ENCODE peak calls at places on chromosomes 4 and X, in six cellular contexts. One of them, this sample, is unnamed.

GRCh38 chr4:56909083-56909981 is 1.6 kb downstream of the REST start:
- DNase-seq in H9: peak; percentile 46
- DNase-seq in neuronal stem cell: peak; percentile 58
- DNase-seq in H1: peak; percentile 66
- DNase-seq in IMR-90: peak; percentile 52
- DNase-seq in mesenchymal stem cell: peak; percentile 70
- DNase-seq in this sample: peak; percentile 52

GRCh38 chr4:117203231-117203630 is 117.9 kb upstream of the TRAM1L1 start:
- DNase-seq in IMR-90: no peak
- DNase-seq in mesenchymal stem cell: no peak
- DNase-seq in H1: no peak
- DNase-seq in H9: no peak
- DNase-seq in neuronal stem cell: no peak
- DNase-seq in this sample: no peak

GRCh38 chr4:156503119-156503518 is 468.5 kb downstream of the PDGFC start:
- DNase-seq in mesenchymal stem cell: no peak
- DNase-seq in H1: no peak
- DNase-seq in H9: no peak
- DNase-seq in IMR-90: no peak
- DNase-seq in neuronal stem cell: no peak
- DNase-seq in this sample: no peak

GRCh38 chrX:13659057-13659456 is 6.1 kb downstream of the TCEANC start:
- DNase-seq in mesenchymal stem cell: peak; percentile 64
- DNase-seq in neuronal stem cell: no peak
- DNase-seq in H9: no peak
- DNase-seq in IMR-90: peak; percentile 76
- DNase-seq in H1: no peak
- DNase-seq in this sample: peak; percentile 77

GRCh38 chr4:22515145-22515887 is 550 bp downstream of the ADGRA3 start:
- DNase-seq in H1: peak; percentile 76
- DNase-seq in IMR-90: peak; percentile 64
- DNase-seq in H9: peak; percentile 71
- DNase-seq in mesenchymal stem cell: peak; percentile 79
- DNase-seq in neuronal stem cell: peak; percentile 60
- DNase-seq in this sample: peak; percentile 69

GRCh38 chr4:116585240-116585639 is 500.1 kb downstream of the TRAM1L1 start:
- DNase-seq in H9: no peak
- DNase-seq in IMR-90: no peak
- DNase-seq in mesenchymal stem cell: no peak
- DNase-seq in H1: no peak
- DNase-seq in neuronal stem cell: no peak
- DNase-seq in this sample: no peak

GRCh38 chr4:45569619-45570018 is 554.2 kb downstream of the GABRG1 start:
- DNase-seq in neuronal stem cell: no peak
- DNase-seq in mesenchymal stem cell: no peak
- DNase-seq in H1: no peak
- DNase-seq in H9: no peak
- DNase-seq in IMR-90: no peak
- DNase-seq in this sample: no peak

GRCh38 chrX:78103656-78104446 is at the start of gene PGK1:
- DNase-seq in mesenchymal stem cell: peak; percentile 97
- DNase-seq in H9: peak; percentile 96
- DNase-seq in neuronal stem cell: peak; percentile 87
- DNase-seq in IMR-90: peak; percentile 97
- DNase-seq in H1: peak; percentile 79
- DNase-seq in this sample: peak; percentile 91

GRCh38 chrX:48492293-48492910 is 16.4 kb upstream of the PORCN start:
- DNase-seq in IMR-90: peak; percentile 35
- DNase-seq in neuronal stem cell: no peak
- DNase-seq in H1: no peak
- DNase-seq in mesenchymal stem cell: peak; percentile 66
- DNase-seq in H9: no peak
- DNase-seq in this sample: no peak

GRCh38 chr4:84497835-84498202 is 1.3 kb downstream of the NKX6-1 start:
- DNase-seq in H1: peak; percentile 76
- DNase-seq in neuronal stem cell: no peak
- DNase-seq in IMR-90: no peak
- DNase-seq in H9: peak; percentile 51
- DNase-seq in mesenchymal stem cell: no peak
- DNase-seq in this sample: no peak

GRCh38 chrX:149718757-149719156 is 6.9 kb downstream of the MAGEA11 start:
- DNase-seq in mesenchymal stem cell: no peak
- DNase-seq in H1: no peak
- DNase-seq in H9: no peak
- DNase-seq in neuronal stem cell: no peak
- DNase-seq in IMR-90: no peak
- DNase-seq in this sample: no peak

GRCh38 chrX:30893206-30893605 is 4.2 kb upstream of the TAB3 start:
- DNase-seq in H9: no peak
- DNase-seq in IMR-90: no peak
- DNase-seq in neuronal stem cell: no peak
- DNase-seq in mesenchymal stem cell: no peak
- DNase-seq in H1: no peak
- DNase-seq in this sample: no peak

GRCh38 chr4:3210467-3210866 is 38.5 kb upstream of the MSANTD1 start:
- DNase-seq in IMR-90: no peak
- DNase-seq in mesenchymal stem cell: no peak
- DNase-seq in H1: no peak
- DNase-seq in H9: no peak
- DNase-seq in neuronal stem cell: no peak
- DNase-seq in this sample: no peak

GRCh38 chr4:128524311-128524710 is 236.7 kb upstream of the PGRMC2 start:
- DNase-seq in H9: no peak
- DNase-seq in H1: no peak
- DNase-seq in mesenchymal stem cell: peak; percentile 50
- DNase-seq in IMR-90: peak; percentile 65
- DNase-seq in neuronal stem cell: no peak
- DNase-seq in this sample: peak; percentile 72

GRCh38 chr4:5365071-5366008 is 314.1 kb downstream of the STK32B start:
- DNase-seq in IMR-90: peak; percentile 97
- DNase-seq in H1: no peak
- DNase-seq in H9: peak; percentile 44
- DNase-seq in mesenchymal stem cell: peak; percentile 96
- DNase-seq in neuronal stem cell: peak; percentile 6
- DNase-seq in this sample: peak; percentile 68

GRCh38 chr4:3257125-3257690 is 8.2 kb downstream of the MSANTD1 start:
- DNase-seq in mesenchymal stem cell: no peak
- DNase-seq in H1: peak; percentile 39
- DNase-seq in H9: no peak
- DNase-seq in IMR-90: no peak
- DNase-seq in neuronal stem cell: no peak
- DNase-seq in this sample: no peak

GRCh38 chrX:15373986-15374385 is 10.2 kb downstream of the VEGFD start:
- DNase-seq in neuronal stem cell: no peak
- DNase-seq in IMR-90: peak; percentile 38
- DNase-seq in H9: no peak
- DNase-seq in mesenchymal stem cell: no peak
- DNase-seq in H1: no peak
- DNase-seq in this sample: no peak

GRCh38 chr4:168631241-168632151 is 134.6 kb downstream of the PALLD start:
- DNase-seq in H9: peak; percentile 73
- DNase-seq in H1: peak; percentile 83
- DNase-seq in mesenchymal stem cell: peak; percentile 80
- DNase-seq in neuronal stem cell: peak; percentile 83
- DNase-seq in IMR-90: peak; percentile 55
- DNase-seq in this sample: peak; percentile 79

GRCh38 chr4:53537606-53538005 is 53.7 kb downstream of the LNX1 start:
- DNase-seq in neuronal stem cell: no peak
- DNase-seq in H1: no peak
- DNase-seq in IMR-90: no peak
- DNase-seq in H9: no peak
- DNase-seq in mesenchymal stem cell: no peak
- DNase-seq in this sample: no peak
- H4K91ac ChIP-seq in neuronal stem cell: no peak overlapping the region
- H4K91ac ChIP-seq in H1: no peak overlapping the region
- H4K91ac ChIP-seq in IMR-90: peak overlapping the region; percentile 39
- H4K91ac ChIP-seq in H9: no peak overlapping the region
- H4K91ac ChIP-seq in mesenchymal stem cell: no peak overlapping the region
- H4K91ac ChIP-seq in this sample: no peak overlapping the region

GRCh38 chr4:132493476-132493875 is 655.6 kb upstream of the PCDH10 start:
- DNase-seq in IMR-90: no peak
- DNase-seq in H9: no peak
- DNase-seq in mesenchymal stem cell: no peak
- DNase-seq in neuronal stem cell: no peak
- DNase-seq in H1: no peak
- DNase-seq in this sample: no peak

GRCh38 chr4:132488555-132488954 is 660.5 kb upstream of the PCDH10 start:
- DNase-seq in neuronal stem cell: no peak
- DNase-seq in H1: no peak
- DNase-seq in H9: no peak
- DNase-seq in mesenchymal stem cell: no peak
- DNase-seq in IMR-90: no peak
- DNase-seq in this sample: no peak
- H2AK5ac ChIP-seq in neuronal stem cell: no peak overlapping the region
- H2AK5ac ChIP-seq in H1: no peak overlapping the region
- H2AK5ac ChIP-seq in H9: no peak overlapping the region
- H2AK5ac ChIP-seq in mesenchymal stem cell: no peak overlapping the region
- H2AK5ac ChIP-seq in IMR-90: no peak overlapping the region
- H2AK5ac ChIP-seq in this sample: no peak overlapping the region

GRCh38 chr4:54281060-54281781 is 52.1 kb downstream of the PDGFRA start:
- DNase-seq in neuronal stem cell: no peak
- DNase-seq in IMR-90: peak; percentile 93
- DNase-seq in H1: no peak
- DNase-seq in H9: no peak
- DNase-seq in mesenchymal stem cell: peak; percentile 82
- DNase-seq in this sample: no peak
- H2AFZ ChIP-seq in neuronal stem cell: no peak overlapping the region
- H2AFZ ChIP-seq in IMR-90: peak overlapping the region; percentile 67
- H2AFZ ChIP-seq in H1: no peak overlapping the region
- H2AFZ ChIP-seq in H9: no peak overlapping the region
- H2AFZ ChIP-seq in mesenchymal stem cell: no peak overlapping the region
- H2AFZ ChIP-seq in this sample: no peak overlapping the region

DNA sequence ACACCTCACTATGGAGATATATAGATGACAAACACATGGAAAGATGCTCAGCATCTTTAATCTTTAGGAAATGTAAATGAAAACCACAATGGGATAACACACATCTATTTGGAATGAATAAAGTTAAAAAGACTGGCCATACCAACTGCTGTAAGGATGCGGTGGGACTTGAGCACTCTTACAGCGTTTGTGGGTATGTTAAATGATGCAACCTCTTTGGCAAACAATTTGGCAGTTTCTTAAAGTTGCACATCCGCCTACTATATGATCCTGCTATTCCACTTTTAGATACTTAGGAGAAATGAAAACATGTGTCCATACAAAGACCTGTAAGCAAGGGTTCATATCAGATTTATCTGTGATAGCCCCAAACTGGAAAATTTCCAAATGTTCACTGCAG is 50.7 kb downstream of the MRPL1 start:
- DNase-seq in H9: no peak
- DNase-seq in mesenchymal stem cell: no peak
- DNase-seq in H1: no peak
- DNase-seq in IMR-90: peak; percentile 76
- DNase-seq in neuronal stem cell: no peak
- DNase-seq in this sample: no peak
- H4K91ac ChIP-seq in H9: no peak overlapping the region
- H4K91ac ChIP-seq in mesenchymal stem cell: no peak overlapping the region
- H4K91ac ChIP-seq in H1: no peak overlapping the region
- H4K91ac ChIP-seq in IMR-90: no peak overlapping the region
- H4K91ac ChIP-seq in neuronal stem cell: no peak overlapping the region
- H4K91ac ChIP-seq in this sample: no peak overlapping the region

GRCh38 chr4:709348-709747 is 3.7 kb downstream of the PCGF3 start:
- DNase-seq in neuronal stem cell: no peak
- DNase-seq in H1: no peak
- DNase-seq in mesenchymal stem cell: no peak
- DNase-seq in H9: no peak
- DNase-seq in IMR-90: no peak
- DNase-seq in this sample: no peak
- H2AK5ac ChIP-seq in neuronal stem cell: no peak overlapping the region
- H2AK5ac ChIP-seq in H1: no peak overlapping the region
- H2AK5ac ChIP-seq in mesenchymal stem cell: no peak overlapping the region
- H2AK5ac ChIP-seq in H9: no peak overlapping the region
- H2AK5ac ChIP-seq in IMR-90: no peak overlapping the region
- H2AK5ac ChIP-seq in this sample: no peak overlapping the region

DNA sequence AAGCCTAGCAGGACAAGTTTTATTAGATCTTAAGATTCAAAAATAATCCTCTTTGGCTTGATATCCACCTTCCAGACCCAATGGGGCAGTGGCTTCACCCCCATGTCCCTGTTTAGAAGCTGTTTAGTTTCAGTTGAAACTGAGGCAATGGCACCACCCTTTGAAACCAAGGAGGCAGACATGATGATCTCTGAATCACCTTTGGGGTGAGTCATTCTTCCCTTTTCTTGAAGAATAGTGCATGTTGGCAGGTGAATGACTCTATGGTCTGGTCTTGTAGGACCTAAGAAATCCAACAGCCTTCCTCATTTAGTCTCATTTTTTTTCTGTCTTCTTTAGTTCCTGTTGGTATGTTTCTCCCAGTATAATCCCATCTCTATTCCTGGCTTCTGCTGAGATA is 29.5 kb upstream of the BMP15 start:
- DNase-seq in H9: no peak
- DNase-seq in IMR-90: no peak
- DNase-seq in neuronal stem cell: no peak
- DNase-seq in H1: no peak
- DNase-seq in mesenchymal stem cell: no peak
- DNase-seq in this sample: no peak
- H2AFZ ChIP-seq in H9: no peak overlapping the region
- H2AFZ ChIP-seq in IMR-90: no peak overlapping the region
- H2AFZ ChIP-seq in neuronal stem cell: no peak overlapping the region
- H2AFZ ChIP-seq in H1: no peak overlapping the region
- H2AFZ ChIP-seq in mesenchymal stem cell: no peak overlapping the region
- H2AFZ ChIP-seq in this sample: no peak overlapping the region

GRCh38 chr4:4267981-4268380 is 20.0 kb upstream of the TMEM128 start:
- DNase-seq in IMR-90: no peak
- DNase-seq in neuronal stem cell: no peak
- DNase-seq in H9: no peak
- DNase-seq in H1: no peak
- DNase-seq in mesenchymal stem cell: peak; percentile 24
- DNase-seq in this sample: no peak
- H4K91ac ChIP-seq in IMR-90: no peak overlapping the region
- H4K91ac ChIP-seq in neuronal stem cell: no peak overlapping the region
- H4K91ac ChIP-seq in H9: no peak overlapping the region
- H4K91ac ChIP-seq in H1: no peak overlapping the region
- H4K91ac ChIP-seq in mesenchymal stem cell: no peak overlapping the region
- H4K91ac ChIP-seq in this sample: no peak overlapping the region

DNA sequence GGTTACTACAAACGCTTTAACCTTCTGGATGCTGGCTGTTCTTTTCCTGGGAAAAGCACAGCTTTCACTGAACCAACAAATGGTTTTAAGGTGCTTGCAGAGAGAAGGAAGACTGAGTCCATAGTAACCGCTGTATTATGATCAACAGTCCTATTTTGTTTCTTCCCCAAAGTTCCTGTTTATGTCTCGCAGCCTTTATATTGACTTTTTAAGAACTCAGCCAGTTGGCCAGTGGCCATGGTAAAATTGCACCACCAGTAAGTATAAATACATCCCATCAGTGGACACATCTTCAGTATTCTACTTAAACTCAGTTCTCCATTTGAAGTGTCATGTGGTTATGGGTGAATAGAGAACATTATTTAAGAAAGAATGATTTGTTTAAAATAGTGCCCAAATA is 286.9 kb downstream of the ARHGAP24 start:
- DNase-seq in H9: no peak
- DNase-seq in neuronal stem cell: no peak
- DNase-seq in IMR-90: peak; percentile 82
- DNase-seq in mesenchymal stem cell: peak; percentile 94
- DNase-seq in H1: no peak
- DNase-seq in this sample: no peak
- H2AK5ac ChIP-seq in H9: no peak overlapping the region
- H2AK5ac ChIP-seq in neuronal stem cell: no peak overlapping the region
- H2AK5ac ChIP-seq in IMR-90: peak overlapping the region; percentile 16
- H2AK5ac ChIP-seq in mesenchymal stem cell: no peak overlapping the region
- H2AK5ac ChIP-seq in H1: no peak overlapping the region
- H2AK5ac ChIP-seq in this sample: no peak overlapping the region

This sample was measured in trophoblast cell.